ENCODE peak calls at places on chromosomes 16 and 17, in five cellular contexts. R is fibroblast of lung, O is HAP-1, P is tibial nerve, L is ovary. C is an unnamed sample.

GRCh38 chr16:11916524-11917285 is 949 bp upstream of the GSPT1 start:
- DNase-seq in R (peak; percentile 20), O (no peak), P (no peak), L (no peak), C (no peak)

GRCh38 chr17:74453665-74454196 is 12.7 kb upstream of the CD300A start:
- DNase-seq in R (no peak), O (no peak), P (no peak), L (no peak), C (no peak)

GRCh38 chr16:72380283-72380682 is 208.3 kb upstream of the PMFBP1 start:
- DNase-seq in R (no peak), O (peak; percentile 18), P (no peak), L (no peak), C (peak; percentile 22)

GRCh38 chr16:2482181-2483107 is 7.5 kb downstream of the TBC1D24 start:
- DNase-seq in R (peak; percentile 64), O (no peak), P (peak; percentile 55), L (peak; percentile 67), C (peak; percentile 55)

GRCh38 chr16:10256855-10257641 is 74.8 kb upstream of the GRIN2A start:
- DNase-seq in R (peak; percentile 3), O (peak; percentile 59), P (peak; percentile 6), L (no peak), C (peak; percentile 1)

GRCh38 chr17:57899822-57900221 is 50.0 kb upstream of the MRPS23 start:
- DNase-seq in R (no peak), O (no peak), P (no peak), L (no peak), C (no peak)

GRCh38 chr17:6815775-6816174 is 15.8 kb downstream of the TEKT1 start:
- DNase-seq in R (no peak), O (no peak), P (no peak), L (no peak), C (no peak)

GRCh38 chr16:75179208-75179607 is 27.8 kb downstream of the CTRB2 start:
- DNase-seq in R (no peak), O (no peak), P (no peak), L (no peak), C (no peak)

GRCh38 chr16:87325480-87325879 is 8.3 kb upstream of the C16orf95 start:
- DNase-seq in R (no peak), O (no peak), P (no peak), L (no peak), C (no peak)

GRCh38 chr16:18979936-18980335 is 3.8 kb upstream of the TMC7 start:
- DNase-seq in R (no peak), O (no peak), P (no peak), L (no peak), C (no peak)

GRCh38 chr16:7405166-7405565 is 72.5 kb downstream of the RBFOX1 start:
- DNase-seq in R (no peak), O (no peak), P (no peak), L (peak; percentile 15), C (no peak)

GRCh38 chr16:30602595-30603277 is 7.5 kb downstream of the ZNF689 start:
- DNase-seq in R (peak; percentile 57), O (no peak), P (no peak), L (no peak), C (peak; percentile 16)

GRCh38 chr16:1054660-1055556 is 17.6 kb upstream of the SSTR5 start:
- DNase-seq in R (peak; percentile 42), O (peak; percentile 77), P (peak; percentile 40), L (peak; percentile 39), C (peak; percentile 60)

GRCh38 chr16:4381072-4381934 is 9.7 kb downstream of the VASN start:
- DNase-seq in R (no peak), O (no peak), P (no peak), L (no peak), C (no peak)

GRCh38 chr17:77096570-77097214 is 44.1 kb upstream of the SEC14L1 start:
- DNase-seq in R (peak; percentile 74), O (no peak), P (peak; percentile 36), L (no peak), C (peak; percentile 84)

GRCh38 chr16:56610017-56610608 is 1.7 kb downstream of the MT2A start:
- DNase-seq in R (peak; percentile 90), O (peak; percentile 60), P (peak; percentile 48), L (no peak), C (peak; percentile 95)

GRCh38 chr17:51351890-51352289 is 91.5 kb downstream of the UTP18 start:
- DNase-seq in R (peak; percentile 23), O (no peak), P (no peak), L (peak; percentile 53), C (peak; percentile 51)

GRCh38 chr17:2025622-2026309 is 632 bp upstream of the RTN4RL1 start:
- DNase-seq in R (peak; percentile 72), O (peak; percentile 90), P (peak; percentile 77), L (peak; percentile 79), C (peak; percentile 70)

GRCh38 chr16:12805091-12805490 is 1.4 kb upstream of the CPPED1 start:
- DNase-seq in R (no peak), O (no peak), P (no peak), L (no peak), C (no peak)

GRCh38 chr16:27344707-27345106 is 30.9 kb downstream of the IL4R start:
- DNase-seq in R (no peak), O (no peak), P (no peak), L (no peak), C (no peak)

GRCh38 chr17:28740406-28741357 is 3.1 kb upstream of the TRAF4 start:
- DNase-seq in R (no peak), O (no peak), P (no peak), L (no peak), C (no peak)

GRCh38 chr16:75682308-75682707 is 5.5 kb upstream of the CPHXL2 start:
- DNase-seq in R (no peak), O (no peak), P (no peak), L (no peak), C (no peak)

GRCh38 chr16:65308506-65308905 is 186.6 kb upstream of the CDH11 start:
- DNase-seq in R (no peak), O (no peak), P (no peak), L (no peak), C (no peak)
- H3K4me3 ChIP-seq in R (no peak overlapping the region), O (no peak overlapping the region), P (no peak overlapping the region), L (no peak overlapping the region), C (no peak overlapping the region)

DNA sequence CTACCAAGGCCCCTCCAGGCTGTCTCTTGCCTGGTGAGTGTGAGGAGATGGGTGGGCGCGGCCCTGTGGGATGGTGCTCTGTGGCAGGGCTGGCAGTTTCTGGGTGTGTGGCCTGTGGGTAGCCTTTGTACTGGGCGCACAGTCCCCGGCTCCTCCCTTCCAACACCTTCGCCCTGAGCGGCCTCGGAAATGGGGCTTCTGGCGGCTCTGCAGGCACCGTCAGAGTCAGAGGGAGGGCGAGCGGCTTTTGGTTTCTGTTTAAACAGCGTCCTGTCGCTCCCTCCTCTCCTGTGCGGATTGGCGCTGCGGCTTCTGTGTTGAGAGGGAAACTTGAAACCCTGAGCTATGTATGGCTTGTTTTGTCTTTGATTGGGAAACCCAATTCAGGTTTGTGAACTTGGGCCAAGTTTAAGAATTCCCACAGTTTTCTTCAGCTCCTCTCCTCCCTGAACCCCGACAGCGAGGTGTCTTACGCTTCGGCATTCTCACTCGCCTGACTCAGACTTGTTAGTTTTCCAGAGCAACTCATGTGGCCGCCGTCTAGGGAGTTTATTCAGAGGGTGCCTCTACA is 8.3 kb upstream of the ZNF750 start:
- DNase-seq in R (peak; percentile 82), O (no peak), P (peak; percentile 18), L (peak; percentile 72), C (peak; percentile 13)
- H3K4me3 ChIP-seq in R (peak overlapping the region; percentile 24), O (no peak overlapping the region), P (no peak overlapping the region), L (peak overlapping the region; percentile 20), C (no peak overlapping the region)

GRCh38 chr17:49742256-49742655 is 21.7 kb downstream of the FAM117A start:
- DNase-seq in R (no peak), O (no peak), P (no peak), L (no peak), C (peak; percentile 29)

GRCh38 chr17:49738456-49739163 is 25.3 kb downstream of the FAM117A start:
- DNase-seq in R (no peak), O (no peak), P (no peak), L (no peak), C (no peak)

GRCh38 chr17:49741692-49742076 is 22.2 kb downstream of the FAM117A start:
- DNase-seq in R (no peak), O (no peak), P (no peak), L (no peak), C (no peak)

GRCh38 chr17:49741009-49741691 is 22.8 kb downstream of the FAM117A start:
- DNase-seq in R (peak; percentile 15), O (no peak), P (no peak), L (no peak), C (peak; percentile 38)

DNA sequence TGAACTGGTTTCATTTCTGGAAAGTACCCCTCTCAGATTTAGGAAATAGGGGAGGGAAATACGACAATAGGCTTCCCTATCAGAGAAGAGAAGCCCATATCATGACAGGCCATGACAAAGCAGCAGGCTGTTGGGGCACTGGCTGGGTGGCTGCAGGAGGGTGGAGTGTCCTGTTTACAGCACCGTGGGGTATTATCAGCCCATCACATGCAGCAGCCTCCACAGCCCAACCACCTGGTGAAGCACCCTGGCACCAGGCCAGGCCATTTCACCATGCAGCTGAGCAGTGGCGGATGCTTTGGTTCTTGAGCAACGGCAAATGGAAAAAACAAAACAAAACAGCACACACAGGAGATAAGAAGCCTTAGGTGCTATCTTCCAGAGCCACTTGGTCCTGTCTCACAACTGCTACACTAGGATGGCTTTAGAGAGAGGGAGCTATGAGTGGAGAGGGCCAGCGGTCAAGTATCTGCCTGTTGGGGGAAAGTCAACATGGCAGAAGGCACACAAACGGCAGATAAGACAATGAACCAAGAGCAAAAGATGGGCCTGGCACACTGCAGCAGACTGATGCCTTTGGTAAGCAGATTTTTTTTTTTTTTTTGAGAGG is 24.2 kb downstream of the FAM117A start:
- DNase-seq in R (peak; percentile 21), O (no peak), P (peak; percentile 80), L (peak; percentile 78), C (peak; percentile 80)
- H3K4me3 ChIP-seq in R (no peak overlapping the region), O (no peak overlapping the region), P (no peak overlapping the region), L (no peak overlapping the region), C (no peak overlapping the region)

GRCh38 chr16:68520649-68521086 is 18.4 kb upstream of the ZFP90 start:
- DNase-seq in R (peak; percentile 71), O (peak; percentile 93), P (peak; percentile 90), L (peak; percentile 85), C (peak; percentile 79)

GRCh38 chr16:68528686-68529379 is 10.3 kb upstream of the ZFP90 start:
- DNase-seq in R (peak; percentile 71), O (peak; percentile 90), P (peak; percentile 85), L (peak; percentile 87), C (peak; percentile 82)

GRCh38 chr16:68526143-68526781 is 12.8 kb upstream of the ZFP90 start:
- DNase-seq in R (no peak), O (no peak), P (no peak), L (no peak), C (no peak)

GRCh38 chr16:68526782-68527145 is 12.3 kb upstream of the ZFP90 start:
- DNase-seq in R (no peak), O (no peak), P (no peak), L (no peak), C (no peak)

DNA sequence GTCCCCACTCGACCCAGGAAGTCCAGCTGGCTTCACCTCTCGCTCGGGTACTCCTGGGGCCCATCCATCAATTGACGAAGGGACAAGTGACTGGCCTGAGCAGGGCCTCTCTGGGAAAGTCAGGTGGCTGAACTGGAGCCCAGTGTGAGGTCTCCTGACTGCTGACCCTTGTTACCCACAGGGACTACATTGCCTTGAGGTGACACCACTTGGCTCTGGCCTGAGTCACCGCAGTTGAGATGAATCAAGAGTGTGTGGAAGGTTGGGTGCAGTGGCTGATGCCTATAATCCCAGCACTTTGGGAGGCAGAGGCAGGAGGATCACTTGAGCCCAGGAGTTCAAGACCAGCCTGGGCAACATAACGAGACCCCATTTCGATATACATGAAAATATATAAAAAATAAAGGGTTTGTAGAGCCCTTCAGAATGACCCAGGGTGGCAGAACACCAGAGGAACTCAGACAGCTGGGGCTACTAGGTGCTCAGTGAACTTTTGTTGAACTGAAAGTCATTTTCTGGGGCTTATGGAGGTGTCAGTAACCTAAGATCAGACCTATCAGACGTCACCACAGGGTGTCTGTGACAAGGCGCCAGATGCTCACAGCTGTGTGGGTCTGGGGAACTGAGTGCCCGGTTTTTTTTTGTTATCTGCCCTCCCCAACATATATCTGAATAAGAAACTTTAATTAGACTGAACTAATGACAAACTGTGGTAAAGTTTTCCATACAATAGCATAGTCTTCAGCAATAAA is 14.8 kb upstream of the ZFP90 start:
- DNase-seq in R (no peak), O (no peak), P (no peak), L (no peak), C (no peak)
- H3K4me3 ChIP-seq in R (no peak overlapping the region), O (no peak overlapping the region), P (no peak overlapping the region), L (no peak overlapping the region), C (no peak overlapping the region)

C was measured in fibroblast of pulmonary artery.